ENCODE peak calls at places on chromosomes 6 and 20, in five cellular contexts. S is endothelial cell, U is G401, F is HTR-8/SVneo, Z is neural crest cell. N is an unnamed sample.

GRCh38 chr6:161211380-161212035 is 62.4 kb downstream of the AGPAT4 start:
- DNase-seq in S (no peak), U (no peak), F (no peak), Z (no peak), N (no peak)

GRCh38 chr20:61640171-61640570 is 388.1 kb downstream of the CDH4 start:
- DNase-seq in S (no peak), U (no peak), F (no peak), Z (no peak), N (peak; percentile 72)

GRCh38 chr6:54059683-54060082 is 51.6 kb upstream of the MLIP start:
- DNase-seq in S (no peak), U (no peak), F (no peak), Z (no peak), N (no peak)

GRCh38 chr6:31402324-31403282 is 792 bp upstream of the MICA start:
- DNase-seq in S (peak; percentile 15), U (peak; percentile 77), F (no peak), Z (no peak), N (peak; percentile 54)

GRCh38 chr6:63787021-63787420 is 151.4 kb downstream of the PHF3 start:
- DNase-seq in S (no peak), U (no peak), F (no peak), Z (no peak), N (no peak)

GRCh38 chr6:55953384-55953783 is 78.0 kb upstream of the BMP5 start:
- DNase-seq in S (no peak), U (peak; percentile 81), F (peak; percentile 54), Z (no peak), N (peak; percentile 44)

GRCh38 chr6:34982424-34982852 is 93.4 kb downstream of the ANKS1A start:
- DNase-seq in S (no peak), U (peak; percentile 47), F (peak; percentile 27), Z (no peak), N (peak; percentile 79)

GRCh38 chr6:138290563-138290962 is 72.3 kb upstream of the PBOV1 start:
- DNase-seq in S (no peak), U (no peak), F (no peak), Z (no peak), N (no peak)

GRCh38 chr6:32462609-32463008 is 22.9 kb downstream of the HLA-DRA start:
- DNase-seq in S (no peak), U (no peak), F (no peak), Z (no peak), N (no peak)

GRCh38 chr6:146791930-146792329 is 193.2 kb downstream of the ADGB start:
- DNase-seq in S (no peak), U (no peak), F (no peak), Z (no peak), N (no peak)

GRCh38 chr20:25858495-25859425 is 162.1 kb upstream of the ZNF337 start:
- DNase-seq in S (no peak), U (peak; percentile 64), F (no peak), Z (no peak), N (no peak)

GRCh38 chr6:44051516-44051915 is 75.7 kb downstream of the MRPL14 start:
- DNase-seq in S (no peak), U (no peak), F (no peak), Z (no peak), N (no peak)

GRCh38 chr6:138817799-138818198 is 21.9 kb downstream of the ECT2L start:
- DNase-seq in S (no peak), U (no peak), F (peak; percentile 12), Z (no peak), N (no peak)

N was measured in Ammon's horn.